ENCODE peak calls at places on chromosomes 7 and 10, in four cellular contexts. N is adipocyte, Y is Panc1, V is OCI-LY7. H is an unnamed sample.

GRCh38 chr7:66617295-66617694 is 11.4 kb upstream of the KCTD7 start:
- DNase-seq in N (no peak), Y (no peak), V (no peak), H (peak)

GRCh38 chr7:45923290-45923689 is 2.2 kb upstream of the IGFBP3 start:
- DNase-seq in N (peak), Y (no peak), V (peak), H (peak)

GRCh38 chr10:102133373-102134195 is 744 bp downstream of the PPRC1 start:
- DNase-seq in N (peak), Y (no peak), V (peak), H (peak)

GRCh38 chr7:5282464-5283316 is at the start of gene SLC29A4:
- DNase-seq in N (peak), Y (no peak), V (no peak), H (peak)

GRCh38 chr7:40643664-40644063 is 508.9 kb downstream of the SUGCT start:
- DNase-seq in N (no peak), Y (no peak), V (no peak), H (no peak)

GRCh38 chr10:94524146-94524545 is 21.4 kb upstream of the HELLS start:
- DNase-seq in N (no peak), Y (no peak), V (no peak), H (peak)

GRCh38 chr7:87220734-87221215 is 1.2 kb upstream of the TMEM243 start:
- DNase-seq in N (peak), Y (no peak), V (no peak), H (peak)

GRCh38 chr10:64091889-64092288 is 570.7 kb downstream of the REEP3 start:
- DNase-seq in N (peak), Y (no peak), V (no peak), H (no peak)

GRCh38 chr10:16520900-16521299 is 779 bp downstream of the C1QL3 start:
- DNase-seq in N (peak), Y (no peak), V (no peak), H (peak)

GRCh38 chr10:48215983-48216505 is 58.5 kb downstream of the FRMPD2 start:
- DNase-seq in N (no peak), Y (no peak), V (no peak), H (no peak)

GRCh38 chr10:32377458-32378370 is 30.8 kb upstream of the EPC1 start:
- DNase-seq in N (peak), Y (no peak), V (peak), H (peak)
- H3K4me3 ChIP-seq in N (peak), Y (peak), V (peak), H (peak)

DNA sequence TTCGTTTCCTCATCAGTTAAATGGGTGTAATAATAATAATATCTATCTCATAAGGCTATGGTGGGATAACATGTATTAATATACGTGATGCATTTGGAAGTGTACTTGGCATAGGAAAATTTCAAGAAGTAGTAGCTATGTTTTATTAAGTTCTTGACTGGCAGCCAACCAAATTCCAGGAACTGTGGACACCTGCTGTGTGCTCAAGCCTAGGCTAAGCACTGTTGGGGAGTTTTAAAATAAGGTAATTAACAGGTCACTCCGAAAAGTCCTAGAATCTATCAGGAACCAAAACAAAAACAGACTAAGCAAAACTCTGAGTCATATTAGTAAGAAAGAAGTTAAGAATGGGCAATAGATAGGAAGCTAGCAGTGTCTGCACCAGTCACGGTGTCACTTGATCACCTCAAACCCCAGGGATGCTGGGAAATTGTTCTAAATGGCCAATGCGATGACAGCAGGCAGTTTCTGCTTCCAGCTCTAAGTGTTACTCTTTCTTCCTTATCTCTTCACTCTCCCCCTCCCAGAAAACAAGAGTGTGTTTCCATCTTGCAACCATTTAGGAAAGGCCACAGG is 92.0 kb upstream of the GDF10 start:
- DNase-seq in N (no peak), Y (no peak), V (no peak), H (no peak)
- H3K4me3 ChIP-seq in N (peak), Y (no peak), V (no peak), H (no peak)

GRCh38 chr10:97334370-97335175 is at the start of gene FRAT2:
- DNase-seq in N (peak), Y (peak), V (peak), H (peak)

GRCh38 chr10:97332586-97333350 is 1.8 kb downstream of the FRAT2 start:
- DNase-seq in N (peak), Y (peak), V (no peak), H (peak)

GRCh38 chr10:97335188-97335619 is 675 bp upstream of the FRAT2 start:
- DNase-seq in N (no peak), Y (no peak), V (peak), H (no peak)

GRCh38 chr10:97333351-97333600 is 1.3 kb downstream of the FRAT2 start:
- DNase-seq in N (no peak), Y (no peak), V (peak), H (peak)

GRCh38 chr10:97333601-97334369 is 744 bp downstream of the FRAT2 start:
- DNase-seq in N (peak), Y (no peak), V (peak), H (peak)
- H3K4me3 ChIP-seq in N (peak), Y (peak), V (peak), H (peak)

GRCh38 chr10:42479057-42479456 is 159.3 kb downstream of the ZNF33B start:
- DNase-seq in N (no peak), Y (no peak), V (no peak), H (no peak)

GRCh38 chr10:42477170-42477569 is 161.2 kb downstream of the ZNF33B start:
- DNase-seq in N (no peak), Y (no peak), V (no peak), H (no peak)

GRCh38 chr10:42475168-42476098 is 162.9 kb downstream of the ZNF33B start:
- DNase-seq in N (peak), Y (peak), V (no peak), H (peak)

DNA sequence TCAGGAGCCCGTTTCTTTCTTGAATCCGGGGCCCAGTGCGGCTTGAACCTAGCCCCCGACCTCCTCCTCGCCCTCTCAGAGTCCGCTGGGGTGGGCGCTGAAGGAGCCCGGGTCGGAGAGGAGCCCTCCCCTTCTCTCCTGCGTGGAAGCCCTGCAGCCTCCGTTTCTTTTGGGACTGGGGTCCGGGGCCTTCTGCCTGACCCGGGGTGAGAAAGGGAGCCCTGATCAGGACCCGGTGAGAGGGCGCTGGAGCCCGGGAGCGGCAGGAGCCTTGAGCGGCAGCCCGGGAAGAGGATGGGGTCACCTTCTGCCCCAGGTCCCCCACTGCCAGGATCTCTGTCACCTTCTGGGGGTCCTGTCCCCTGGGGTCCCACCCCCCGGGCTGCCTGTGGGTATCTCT is 162.3 kb downstream of the ZNF33B start:
- DNase-seq in N (peak), Y (no peak), V (no peak), H (no peak)
- H3K4me3 ChIP-seq in N (peak), Y (peak), V (no peak), H (peak)

DNA sequence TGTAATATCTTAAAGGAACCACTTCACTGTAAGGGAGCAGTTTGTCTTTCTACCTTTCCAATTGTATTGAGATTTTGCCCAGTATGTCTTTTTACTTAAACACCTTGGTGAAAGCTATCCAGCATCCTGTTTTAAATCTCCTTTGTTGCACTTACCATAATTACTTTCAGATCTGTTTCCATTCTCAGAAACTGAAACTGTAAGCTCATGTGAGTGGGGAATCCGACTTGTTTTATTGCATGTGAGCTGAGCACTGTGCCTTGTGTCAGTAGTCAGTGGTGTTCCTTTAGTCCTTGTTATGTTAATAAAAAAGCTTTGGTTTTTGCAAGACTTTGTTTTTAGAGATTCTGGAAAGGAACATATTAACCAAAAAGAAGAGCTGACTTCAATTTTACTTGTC is 42.2 kb downstream of the BMPR1A start:
- DNase-seq in N (peak), Y (no peak), V (no peak), H (peak)
- H3K4me3 ChIP-seq in N (peak), Y (no peak), V (no peak), H (no peak)

DNA sequence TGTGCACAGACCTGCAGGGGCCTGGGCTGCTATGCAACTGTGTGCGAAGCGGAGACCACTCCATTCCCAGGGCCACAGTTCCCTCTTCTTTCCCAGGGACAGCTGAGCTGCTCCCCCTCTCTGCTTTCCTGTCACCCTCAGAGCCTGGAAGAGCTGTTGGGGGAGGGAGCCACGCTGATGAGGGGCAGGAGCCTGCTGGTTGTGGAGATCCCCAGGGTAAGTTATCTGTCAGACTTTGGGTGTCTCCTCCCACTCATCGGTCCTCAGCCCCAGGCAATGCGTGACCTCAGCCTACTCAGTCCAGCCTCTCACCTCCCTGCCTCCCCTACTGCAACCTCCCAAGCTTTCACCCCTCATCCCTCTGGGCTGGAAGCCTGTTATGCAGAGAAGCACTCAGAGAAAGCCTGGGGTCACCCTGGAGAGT is 53.5 kb downstream of the ZNF467 start:
- DNase-seq in N (no peak), Y (no peak), V (no peak), H (no peak)
- H3K4me3 ChIP-seq in N (no peak), Y (no peak), V (no peak), H (no peak)

H was measured in fibroblast of villous mesenchyme.